ENCODE peak calls at places on chromosome 22, in four cellular contexts. G is pancreas, X is IMR-90, E is dorsolateral prefrontal cortex. A is an unnamed sample.

GRCh38 chr22:19061471-19062138 is 60.6 kb downstream of the DGCR2 start:
- DNase-seq in G (no peak), X (no peak), E (no peak), A (no peak)

GRCh38 chr22:38144025-38144405 is 33.5 kb upstream of the BAIAP2L2 start:
- DNase-seq in G (no peak), X (no peak), E (no peak), A (peak)

GRCh38 chr22:24977370-24978230 is 25.1 kb downstream of the KIAA1671 start:
- DNase-seq in G (no peak), X (no peak), E (no peak), A (no peak)

GRCh38 chr22:41217553-41218157 is 12.5 kb downstream of the L3MBTL2 start:
- DNase-seq in G (no peak), X (peak), E (peak), A (peak)

GRCh38 chr22:28229566-28230483 is 310.8 kb upstream of the PITPNB start:
- DNase-seq in G (no peak), X (peak), E (no peak), A (no peak)

GRCh38 chr22:19903031-19903430 is 38.5 kb upstream of the COMT start:
- DNase-seq in G (no peak), X (no peak), E (no peak), A (no peak)

GRCh38 chr22:20013382-20013871 is 3.2 kb downstream of the ARVCF start:
- DNase-seq in G (peak), X (peak), E (peak), A (peak)

GRCh38 chr22:50633771-50634170 is 5.8 kb upstream of the ARSA start:
- DNase-seq in G (no peak), X (no peak), E (no peak), A (no peak)

GRCh38 chr22:48955351-48956311 is 872.0 kb downstream of the BRD1 start:
- DNase-seq in G (peak), X (no peak), E (no peak), A (no peak)

GRCh38 chr22:47605886-47606285 is 843.4 kb downstream of the TBC1D22A start:
- DNase-seq in G (no peak), X (no peak), E (peak), A (no peak)

GRCh38 chr22:40270031-40270430 is 76.3 kb upstream of the ADSL start:
- DNase-seq in G (no peak), X (no peak), E (no peak), A (no peak)

GRCh38 chr22:40637181-40638150 is 947 bp upstream of the MRTFA start:
- DNase-seq in G (peak), X (no peak), E (no peak), A (peak)

GRCh38 chr22:28597665-28598064 is 82.0 kb downstream of the TTC28 start:
- DNase-seq in G (no peak), X (no peak), E (no peak), A (no peak)

GRCh38 chr22:48952256-48953102 is 875.2 kb downstream of the BRD1 start:
- DNase-seq in G (peak), X (no peak), E (no peak), A (no peak)

GRCh38 chr22:49964136-49964492 is 3.5 kb downstream of the PIM3 start:
- DNase-seq in G (peak), X (no peak), E (no peak), A (no peak)

GRCh38 chr22:50326959-50327710 is at the start of gene DENND6B:
- DNase-seq in G (peak), X (peak), E (peak), A (peak)

GRCh38 chr22:19497245-19497644 is 17.5 kb downstream of the CDC45 start:
- DNase-seq in G (no peak), X (peak), E (no peak), A (no peak)

GRCh38 chr22:27857441-27857840 is 55.9 kb upstream of the MN1 start:
- DNase-seq in G (no peak), X (peak), E (no peak), A (no peak)

GRCh38 chr22:45203150-45203974 is 37.3 kb downstream of the KIAA0930 start:
- DNase-seq in G (no peak), X (no peak), E (no peak), A (no peak)

GRCh38 chr22:20568502-20569058 is 61.2 kb downstream of the MED15 start:
- DNase-seq in G (no peak), X (no peak), E (no peak), A (no peak)

GRCh38 chr22:45884201-45885067 is 92.5 kb downstream of the WNT7B start:
- DNase-seq in G (peak), X (no peak), E (no peak), A (no peak)

GRCh38 chr22:29964777-29965176 is 81.8 kb downstream of the MTMR3 start:
- DNase-seq in G (no peak), X (no peak), E (no peak), A (no peak)
- H3K4me3 ChIP-seq in G (no peak), X (no peak), E (no peak), A (no peak)

GRCh38 chr22:22030493-22031182 is 48.1 kb upstream of the TOP3B start:
- DNase-seq in G (no peak), X (peak), E (no peak), A (peak)
- H3K4me3 ChIP-seq in G (no peak), X (no peak), E (no peak), A (no peak)

DNA sequence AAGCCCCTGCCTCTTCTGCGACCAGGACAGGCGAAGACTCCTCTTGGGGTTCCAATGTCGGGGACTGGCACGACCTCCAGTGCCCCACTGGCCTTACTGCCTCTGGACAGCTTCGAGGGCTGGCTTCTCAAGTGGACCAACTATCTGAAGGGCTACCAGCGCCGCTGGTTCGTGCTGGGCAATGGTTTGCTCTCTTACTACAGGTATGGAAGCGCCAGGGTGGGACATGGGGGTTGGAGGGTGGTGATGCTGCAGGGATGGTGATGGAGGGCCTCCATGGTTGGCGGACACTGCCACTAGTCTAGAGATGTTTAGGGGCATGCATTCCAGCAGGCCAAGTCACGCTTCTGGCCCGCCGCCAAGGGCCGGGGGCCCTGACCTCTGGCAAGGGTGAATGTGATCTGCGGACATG is 683 bp downstream of the OSBP2 start:
- DNase-seq in G (peak), X (no peak), E (peak), A (no peak)
- H3K4me3 ChIP-seq in G (peak), X (peak), E (peak), A (peak)

GRCh38 chr22:23845661-23846469 is 7.1 kb upstream of the DERL3 start:
- DNase-seq in G (no peak), X (no peak), E (no peak), A (no peak)

GRCh38 chr22:23847310-23847920 is 8.6 kb upstream of the DERL3 start:
- DNase-seq in G (no peak), X (no peak), E (no peak), A (no peak)

GRCh38 chr22:23847991-23848864 is 9.4 kb upstream of the DERL3 start:
- DNase-seq in G (no peak), X (no peak), E (no peak), A (peak)

GRCh38 chr22:23850136-23850611 is 7.5 kb upstream of the SLC2A11 start:
- DNase-seq in G (no peak), X (no peak), E (no peak), A (no peak)

DNA sequence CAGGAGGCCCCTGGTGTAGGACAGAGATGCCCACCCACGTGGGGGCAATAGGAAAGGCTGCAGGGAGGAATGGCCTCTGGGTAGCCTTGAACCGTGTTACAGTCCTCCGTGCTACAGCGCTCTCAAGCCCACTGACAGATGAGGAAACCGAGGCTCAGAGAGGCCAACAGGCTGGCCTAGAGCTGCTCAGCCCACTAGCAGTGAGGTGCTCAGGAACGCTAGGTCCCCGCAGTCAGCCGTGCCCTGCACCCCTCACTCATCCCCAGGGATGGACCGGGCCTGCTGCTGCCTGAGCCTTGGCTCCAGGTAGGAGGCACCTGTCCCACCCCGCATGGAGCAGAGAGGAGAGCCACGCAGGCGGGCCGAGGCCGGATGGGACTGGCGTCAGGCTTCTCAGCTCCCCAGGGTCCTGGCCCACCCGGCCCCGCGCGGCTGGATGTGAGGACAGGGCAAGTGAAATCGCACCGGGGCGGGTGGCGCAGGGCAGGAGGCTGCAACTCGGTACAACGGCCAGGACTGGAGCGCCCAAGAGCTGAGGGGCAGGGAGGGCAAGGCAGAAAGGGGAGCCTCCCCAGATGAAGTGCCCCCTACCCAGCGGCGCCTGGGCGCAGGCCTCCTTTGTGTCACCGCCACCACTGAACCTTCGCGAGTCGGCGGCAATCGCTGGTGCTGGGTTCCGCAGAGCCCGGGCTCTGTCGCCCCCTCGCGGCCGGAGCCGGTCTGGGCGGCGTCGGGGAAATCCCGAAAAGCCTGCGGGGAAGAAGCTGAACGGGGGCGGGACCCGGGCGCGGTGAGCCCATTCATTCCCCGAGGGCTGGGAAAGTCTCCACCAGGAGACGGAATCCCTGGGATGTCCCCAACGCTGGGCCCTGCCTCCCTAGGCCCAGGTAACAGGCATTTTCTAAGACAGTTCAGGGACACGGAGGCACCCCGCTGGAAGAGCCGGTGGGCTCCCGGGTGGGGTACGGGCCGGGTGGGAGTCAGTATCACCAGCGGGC is 8.4 kb upstream of the SLC2A11 start:
- DNase-seq in G (peak), X (peak), E (peak), A (peak)
- H3K4me3 ChIP-seq in G (no peak), X (no peak), E (peak), A (peak)

GRCh38 chr22:42869888-42870480 is 12.9 kb upstream of the ARFGAP3 start:
- DNase-seq in G (peak), X (no peak), E (no peak), A (no peak)

GRCh38 chr22:42872821-42873220 is 15.7 kb upstream of the ARFGAP3 start:
- DNase-seq in G (no peak), X (no peak), E (no peak), A (no peak)

GRCh38 chr22:42873361-42873760 is 16.3 kb upstream of the ARFGAP3 start:
- DNase-seq in G (no peak), X (no peak), E (no peak), A (no peak)

GRCh38 chr22:42869463-42869862 is 12.4 kb upstream of the ARFGAP3 start:
- DNase-seq in G (no peak), X (no peak), E (no peak), A (no peak)

GRCh38 chr22:42871146-42872050 is 14.3 kb upstream of the ARFGAP3 start:
- DNase-seq in G (no peak), X (no peak), E (no peak), A (no peak)
- H3K4me3 ChIP-seq in G (no peak), X (no peak), E (no peak), A (no peak)

GRCh38 chr22:26325641-26326040 is 103.4 kb upstream of the ASPHD2 start:
- DNase-seq in G (no peak), X (no peak), E (no peak), A (no peak)
- H3K4me3 ChIP-seq in G (no peak), X (no peak), E (no peak), A (no peak)

GRCh38 chr22:36239150-36239400 is 252 bp downstream of the APOL2 start:
- DNase-seq in G (no peak), X (no peak), E (no peak), A (no peak)

GRCh38 chr22:36236338-36237319 is 2.7 kb downstream of the APOL2 start:
- DNase-seq in G (no peak), X (no peak), E (no peak), A (no peak)

GRCh38 chr22:36239401-36240171 is at the start of gene APOL2:
- DNase-seq in G (peak), X (peak), E (peak), A (peak)

GRCh38 chr22:36237462-36238347 is 1.6 kb downstream of the APOL2 start:
- DNase-seq in G (no peak), X (no peak), E (no peak), A (no peak)

DNA sequence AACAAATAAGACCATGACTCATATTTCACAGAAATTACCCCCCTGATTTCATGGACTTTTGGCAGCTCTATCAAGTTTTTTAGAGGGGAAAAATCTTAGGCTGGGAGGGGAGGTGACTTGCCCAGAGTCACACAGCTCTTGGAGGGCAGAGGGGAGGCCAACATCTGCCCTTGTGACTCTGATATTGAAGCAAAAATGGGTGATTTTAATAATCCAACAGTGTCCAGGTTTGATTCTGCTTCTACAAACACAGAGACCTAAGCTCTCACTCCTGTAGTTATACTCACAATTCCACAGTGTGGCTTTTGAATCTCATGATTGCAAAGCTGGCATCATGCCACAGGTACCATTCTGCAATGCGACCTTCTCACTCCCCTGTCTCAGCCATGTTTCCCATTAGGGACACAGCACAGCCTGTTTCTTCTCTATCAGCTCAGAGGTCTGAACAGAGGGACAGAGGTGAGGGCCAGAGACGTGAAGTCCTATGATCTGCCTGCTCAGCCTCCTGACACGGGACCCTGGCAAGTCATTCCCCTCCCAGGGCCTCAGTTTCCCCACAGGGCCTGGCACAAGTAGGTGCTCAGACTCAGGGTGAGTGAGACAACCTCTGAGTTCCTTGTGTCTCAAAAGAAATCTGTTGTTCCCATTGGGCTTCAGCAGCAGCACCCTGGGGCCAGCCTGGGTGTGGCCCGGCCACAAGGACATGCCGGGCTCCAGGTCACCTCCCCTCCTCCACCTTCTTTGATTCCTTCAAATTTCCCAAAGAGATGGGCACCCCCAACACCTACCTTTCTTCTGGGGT is 778 bp downstream of the APOL2 start:
- DNase-seq in G (no peak), X (no peak), E (no peak), A (no peak)
- H3K4me3 ChIP-seq in G (peak), X (peak), E (peak), A (peak)